ENCODE peak calls at places on chromosome 1, in six cellular contexts. R is T47D; P is fibroblast of the conjunctiva; C is Daoy; S is stimulated activated CD4-positive, alpha-beta T cell treated with anti-CD3 and anti-CD28 coated beads, Interleukin-12 subunit alpha, Interleukin-12 subunit beta, amount 100 ng/mL, for 48 hours; F is occipital lobe. O is an unnamed sample.

GRCh38 chr1:78840447-78841251 is 165.9 kb downstream of the ADGRL4 start:
- DNase-seq in S (no peak), P (peak), F (no peak), C (peak), R (no peak), O (peak)

GRCh38 chr1:229563701-229564100 is 5.2 kb upstream of the ABCB10 start:
- DNase-seq in C (no peak), R (no peak), S (no peak), P (no peak), F (no peak), O (no peak)

GRCh38 chr1:9589719-9590157 is 1.0 kb downstream of the TMEM201 start:
- DNase-seq in C (peak), R (no peak), F (no peak), P (no peak), S (no peak), O (peak)

GRCh38 chr1:236156512-236157208 is 14.3 kb downstream of the GPR137B start:
- DNase-seq in R (no peak), S (no peak), C (no peak), F (no peak), P (no peak), O (no peak)

GRCh38 chr1:1351511-1352427 is 2.6 kb upstream of the DVL1 start:
- DNase-seq in C (no peak), F (no peak), R (peak), P (peak), S (no peak), O (peak)

GRCh38 chr1:31483012-31483946 is 70.3 kb downstream of the SERINC2 start:
- DNase-seq in C (peak), S (no peak), P (peak), R (no peak), F (no peak), O (peak)

GRCh38 chr1:118047006-118047649 is 117.6 kb downstream of the WDR3 start:
- DNase-seq in C (no peak), S (no peak), P (no peak), F (no peak), R (peak), O (no peak)

GRCh38 chr1:157595356-157595755 is 2.5 kb downstream of the FCRL4 start:
- DNase-seq in C (no peak), S (no peak), F (no peak), P (no peak), R (no peak), O (no peak)

GRCh38 chr1:175449306-175449705 is 256.7 kb upstream of the KIAA0040 start:
- DNase-seq in P (no peak), S (no peak), C (no peak), R (no peak), F (no peak), O (no peak)

GRCh38 chr1:162663589-162664030 is 31.3 kb downstream of the DDR2 start:
- DNase-seq in F (peak), C (peak), P (peak), R (no peak), S (no peak), O (peak)

GRCh38 chr1:201593200-201593828 is 54.4 kb downstream of the NAV1 start:
- DNase-seq in P (peak), R (peak), F (no peak), C (peak), S (no peak), O (peak)

GRCh38 chr1:101003012-101003650 is 22.5 kb downstream of the DPH5 start:
- DNase-seq in P (no peak), C (no peak), R (no peak), F (no peak), S (no peak), O (no peak)

GRCh38 chr1:81208441-81208840 is 592.3 kb upstream of the ADGRL2 start:
- DNase-seq in R (no peak), C (peak), F (no peak), P (no peak), S (no peak), O (no peak)

GRCh38 chr1:29500651-29501050 is 264.3 kb downstream of the PTPRU start:
- DNase-seq in S (no peak), F (no peak), R (no peak), C (no peak), P (no peak), O (no peak)

GRCh38 chr1:50542362-50542761 is 119.1 kb upstream of the DMRTA2 start:
- DNase-seq in R (no peak), P (no peak), S (no peak), F (no peak), C (no peak), O (no peak)

GRCh38 chr1:155976062-155976912 is 2.1 kb downstream of the ARHGEF2 start:
- DNase-seq in C (peak), P (peak), S (peak), F (no peak), R (peak), O (peak)

GRCh38 chr1:15948600-15949452 is 27.1 kb downstream of the ZBTB17 start:
- DNase-seq in F (peak), C (peak), R (no peak), P (peak), S (peak), O (peak)

GRCh38 chr1:9115656-9116205 is 13.2 kb downstream of the GPR157 start:
- DNase-seq in C (no peak), P (no peak), F (no peak), S (no peak), R (no peak), O (no peak)

GRCh38 chr1:8751984-8752383 is 65.5 kb downstream of the RERE start:
- DNase-seq in R (no peak), S (no peak), F (no peak), P (no peak), C (no peak), O (no peak)

GRCh38 chr1:154975409-154976205 is 1.1 kb downstream of the CKS1B start:
- DNase-seq in R (peak), S (no peak), P (no peak), F (no peak), C (peak), O (peak)

GRCh38 chr1:24910751-24911650 is 19.1 kb downstream of the RUNX3 start:
- DNase-seq in C (peak), R (no peak), P (no peak), S (no peak), F (no peak), O (peak)

GRCh38 chr1:228876187-228876586 is 140.9 kb downstream of the RHOU start:
- DNase-seq in C (no peak), R (no peak), F (no peak), P (no peak), S (no peak), O (no peak)

GRCh38 chr1:47186267-47187185 is 3.3 kb downstream of the PDZK1IP1 start:
- DNase-seq in F (no peak), C (no peak), S (no peak), P (no peak), R (peak), O (no peak)

GRCh38 chr1:152580433-152580832 is at the start of gene LCE3D:
- DNase-seq in P (no peak), C (no peak), S (no peak), R (peak), F (no peak), O (no peak)

GRCh38 chr1:85479491-85479890 is 14.5 kb upstream of the DDAH1 start:
- DNase-seq in F (no peak), C (no peak), R (no peak), S (no peak), P (no peak), O (no peak)

GRCh38 chr1:178609015-178609414 is 96.1 kb downstream of the TEX35 start:
- DNase-seq in C (no peak), P (peak), F (no peak), R (no peak), S (no peak), O (peak)

GRCh38 chr1:16716691-16717173 is 23.6 kb upstream of the RNU1-4 start:
- DNase-seq in F (no peak), S (no peak), C (peak), R (peak), P (no peak), O (peak)

GRCh38 chr1:164651378-164651951 is 92.5 kb downstream of the PBX1 start:
- DNase-seq in R (no peak), F (no peak), P (no peak), C (peak), S (no peak), O (peak)

GRCh38 chr1:164380893-164381292 is 178.1 kb upstream of the PBX1 start:
- DNase-seq in C (peak), R (no peak), F (no peak), P (peak), S (no peak), O (peak)

GRCh38 chr1:188295157-188295556 is 1466.4 kb downstream of the PLA2G4A start:
- DNase-seq in F (no peak), C (no peak), P (no peak), S (no peak), R (no peak), O (no peak)

GRCh38 chr1:88530246-88530645 is 153.8 kb upstream of the PKN2 start:
- DNase-seq in P (no peak), C (no peak), R (no peak), F (no peak), S (no peak), O (no peak)

GRCh38 chr1:73717971-73718370 is 480.0 kb downstream of the LRRIQ3 start:
- DNase-seq in P (no peak), S (no peak), R (no peak), F (no peak), C (no peak), O (no peak)

GRCh38 chr1:98323906-98324358 is 337.6 kb upstream of the SNX7 start:
- DNase-seq in P (peak), C (peak), F (no peak), S (no peak), R (no peak), O (peak)

GRCh38 chr1:238642231-238642630 is 744.1 kb upstream of the CHRM3 start:
- DNase-seq in R (no peak), F (no peak), C (no peak), P (peak), S (no peak), O (peak)